ENCODE peak calls at places on chromosomes 1 and 21, in seven cellular contexts. T is OCI-LY7, N is Calu3, G is uterus, R is osteoblast, O is mammary epithelial cell, Z is fibroblast of mammary gland. K is an unnamed sample.

GRCh38 chr21:46168238-46168637 is 12.9 kb upstream of the FTCD start:
- DNase-seq in T (no peak), N (no peak), G (no peak), R (peak), O (no peak), Z (no peak), K (no peak)

GRCh38 chr21:10521091-10521598 is at the start of gene TPTE:
- DNase-seq in T (no peak), N (no peak), G (no peak), R (no peak), O (no peak), Z (no peak), K (no peak)

GRCh38 chr1:186978596-186979556 is 150.1 kb downstream of the PLA2G4A start:
- DNase-seq in T (no peak), N (no peak), G (no peak), R (no peak), O (no peak), Z (no peak), K (no peak)

GRCh38 chr1:31991202-31991601 is 22.5 kb upstream of the KHDRBS1 start:
- DNase-seq in T (no peak), N (no peak), G (no peak), R (no peak), O (no peak), Z (peak), K (no peak)

GRCh38 chr1:234737210-234737761 is 127.3 kb upstream of the IRF2BP2 start:
- DNase-seq in T (no peak), N (no peak), G (no peak), R (no peak), O (no peak), Z (no peak), K (no peak)

GRCh38 chr1:164337885-164338284 is 221.1 kb upstream of the PBX1 start:
- DNase-seq in T (no peak), N (no peak), G (no peak), R (no peak), O (no peak), Z (no peak), K (no peak)

GRCh38 chr1:48876221-48876785 is 99.6 kb upstream of the BEND5 start:
- DNase-seq in T (no peak), N (no peak), G (no peak), R (no peak), O (peak), Z (peak), K (no peak)

GRCh38 chr21:38460171-38460742 is 38.0 kb downstream of the ERG start:
- DNase-seq in T (no peak), N (no peak), G (no peak), R (no peak), O (peak), Z (peak), K (no peak)

GRCh38 chr1:46175243-46175642 is 356 bp downstream of the TSPAN1 start:
- DNase-seq in T (no peak), N (no peak), G (no peak), R (no peak), O (no peak), Z (no peak), K (no peak)

GRCh38 chr1:213531369-213532310 is 456.1 kb upstream of the PROX1 start:
- DNase-seq in T (no peak), N (no peak), G (no peak), R (no peak), O (no peak), Z (no peak), K (no peak)

GRCh38 chr1:77095231-77095630 is 124.0 kb downstream of the PIGK start:
- DNase-seq in T (no peak), N (no peak), G (no peak), R (no peak), O (no peak), Z (no peak), K (no peak)

GRCh38 chr1:1157914-1158710 is 15.6 kb upstream of the TTLL10 start:
- DNase-seq in T (peak), N (peak), G (peak), R (peak), O (peak), Z (peak), K (peak)

GRCh38 chr1:118659646-118660045 is 328.5 kb downstream of the TBX15 start:
- DNase-seq in T (no peak), N (no peak), G (no peak), R (no peak), O (no peak), Z (peak), K (no peak)

DNA sequence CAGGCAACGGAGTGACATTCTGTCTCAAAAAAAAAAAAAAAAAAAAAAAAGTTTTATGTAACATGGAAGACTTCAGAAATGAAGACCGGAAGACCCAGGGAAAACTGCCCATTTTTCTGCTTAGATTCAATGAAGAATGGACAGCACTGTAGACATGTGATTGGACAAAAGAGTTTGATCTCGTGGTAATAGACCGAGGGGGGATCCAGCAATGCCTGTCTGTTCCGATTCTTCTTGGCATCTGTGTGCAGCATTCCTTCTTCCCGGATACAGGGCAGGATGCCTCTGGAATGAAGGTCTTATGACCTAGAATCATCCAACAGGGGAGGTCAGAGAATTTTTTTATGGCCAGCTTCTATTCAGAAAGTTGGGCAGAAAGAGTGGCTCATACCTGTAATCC is 5.6 kb upstream of the LYST start:
- DNase-seq in T (no peak), N (no peak), G (no peak), R (no peak), O (no peak), Z (no peak), K (no peak)
- TF ChIP-seq CTCF in T (no peak), N (no peak), G (no peak), R (no peak), O (no peak), Z (no peak), K (no peak)

DNA sequence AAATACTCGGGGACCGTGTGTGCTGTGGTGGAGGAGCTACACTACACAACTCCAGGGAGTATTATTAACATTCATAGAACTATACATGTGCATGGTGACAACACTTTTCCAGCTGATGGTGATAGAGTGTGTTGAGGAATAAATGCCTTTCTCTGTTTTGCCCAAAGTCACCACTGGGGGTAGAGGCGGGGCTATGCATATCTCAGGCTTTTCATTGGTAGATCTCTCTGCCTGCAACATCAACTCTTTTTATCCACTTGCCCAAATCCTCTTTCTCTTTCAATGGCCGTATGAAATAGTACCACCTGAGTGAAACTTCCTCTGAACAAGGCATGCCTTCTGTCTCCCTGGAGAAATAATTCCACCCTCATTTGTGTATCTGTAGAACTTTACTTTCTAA is 107.0 kb upstream of the C8B start:
- DNase-seq in T (peak), N (no peak), G (no peak), R (no peak), O (no peak), Z (peak), K (no peak)
- TF ChIP-seq CTCF in T (peak), N (no peak), G (no peak), R (no peak), O (no peak), Z (peak), K (no peak)

DNA sequence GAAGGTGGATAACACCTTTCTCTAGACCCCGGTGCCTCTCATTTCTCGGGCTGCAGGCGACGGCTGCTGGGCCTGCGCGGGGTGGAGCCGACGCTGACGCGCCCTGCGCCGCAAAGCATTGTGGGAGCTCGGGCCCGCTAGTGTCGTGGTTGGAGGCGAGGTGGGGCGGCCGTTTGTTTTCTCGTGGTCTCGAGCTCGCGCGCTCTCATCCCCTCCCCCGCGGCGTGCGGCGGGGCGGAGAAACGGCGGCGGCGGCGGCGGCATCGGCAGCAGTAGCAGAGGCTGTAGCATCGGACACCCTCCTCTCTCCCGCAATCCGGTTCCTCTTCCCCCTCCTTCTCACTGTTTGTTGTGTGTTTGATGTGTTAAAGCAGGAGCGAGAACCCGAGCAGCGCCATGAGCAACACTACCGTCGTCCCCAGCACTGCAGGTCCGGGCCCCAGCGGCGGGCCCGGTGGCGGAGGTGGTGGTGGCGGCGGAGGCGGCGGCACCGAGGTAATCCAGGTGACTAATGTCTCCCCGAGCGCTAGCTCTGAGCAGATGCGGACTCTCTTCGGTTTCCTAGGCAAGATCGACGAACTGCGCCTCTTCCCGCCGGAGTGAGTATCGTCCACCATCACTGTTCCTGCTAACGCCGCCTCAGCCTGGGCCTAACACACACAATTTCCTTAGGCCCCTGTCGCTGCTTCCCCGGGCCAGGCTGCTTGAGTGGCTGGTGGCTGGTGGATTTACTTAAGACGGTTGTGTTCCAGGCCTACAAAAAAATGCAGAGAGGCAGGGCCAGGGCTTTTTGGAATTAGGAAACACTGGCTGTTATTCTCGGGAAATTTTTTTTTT is at the start of gene SRSF11:
- DNase-seq in T (peak), N (peak), G (peak), R (peak), O (peak), Z (peak), K (peak)
- TF ChIP-seq CTCF in T (peak), N (no peak), G (peak), R (no peak), O (peak), Z (no peak), K (no peak)

GRCh38 chr1:207713529-207713928 is 38.3 kb upstream of the CD46 start:
- DNase-seq in T (no peak), N (no peak), G (no peak), R (no peak), O (no peak), Z (no peak), K (no peak)

DNA sequence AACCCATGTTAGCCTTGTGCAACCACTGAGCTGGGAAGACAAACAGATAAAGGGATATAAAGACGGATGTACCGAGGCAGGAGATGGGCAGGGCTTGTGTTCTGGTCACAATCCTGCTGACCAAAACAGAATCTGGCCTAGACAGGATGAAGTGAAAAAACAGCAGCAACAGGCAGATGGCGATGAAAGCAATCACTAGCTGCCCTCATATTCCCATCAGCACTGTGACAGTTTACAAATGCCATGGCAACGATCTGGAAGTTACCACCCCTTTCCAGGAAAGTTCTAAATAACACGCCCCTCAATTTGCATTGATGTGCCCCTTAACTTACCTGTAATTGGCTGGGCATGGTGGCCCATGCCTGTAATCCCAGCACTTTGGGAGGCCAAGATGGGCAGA is 40.6 kb upstream of the CD46 start:
- DNase-seq in T (peak), N (peak), G (no peak), R (peak), O (peak), Z (peak), K (no peak)
- TF ChIP-seq CTCF in T (peak), N (no peak), G (no peak), R (no peak), O (no peak), Z (peak), K (no peak)

GRCh38 chr21:29987762-29988161 is 48.0 kb upstream of the GRIK1 start:
- DNase-seq in T (no peak), N (no peak), G (no peak), R (no peak), O (no peak), Z (no peak), K (no peak)
- TF ChIP-seq CTCF in T (no peak), N (no peak), G (no peak), R (no peak), O (no peak), Z (no peak), K (no peak)

GRCh38 chr1:237120683-237121082 is 78.7 kb downstream of the RYR2 start:
- DNase-seq in T (no peak), N (no peak), G (no peak), R (no peak), O (no peak), Z (no peak), K (no peak)

GRCh38 chr1:237126180-237126579 is 84.2 kb downstream of the RYR2 start:
- DNase-seq in T (no peak), N (no peak), G (no peak), R (no peak), O (no peak), Z (no peak), K (no peak)

GRCh38 chr1:237119091-237119490 is 77.1 kb downstream of the RYR2 start:
- DNase-seq in T (no peak), N (no peak), G (no peak), R (no peak), O (no peak), Z (no peak), K (no peak)

GRCh38 chr1:237124856-237125462 is 83.0 kb downstream of the RYR2 start:
- DNase-seq in T (peak), N (no peak), G (no peak), R (no peak), O (no peak), Z (no peak), K (peak)
- TF ChIP-seq CTCF in T (peak), N (no peak), G (no peak), R (no peak), O (peak), Z (peak), K (no peak)

DNA sequence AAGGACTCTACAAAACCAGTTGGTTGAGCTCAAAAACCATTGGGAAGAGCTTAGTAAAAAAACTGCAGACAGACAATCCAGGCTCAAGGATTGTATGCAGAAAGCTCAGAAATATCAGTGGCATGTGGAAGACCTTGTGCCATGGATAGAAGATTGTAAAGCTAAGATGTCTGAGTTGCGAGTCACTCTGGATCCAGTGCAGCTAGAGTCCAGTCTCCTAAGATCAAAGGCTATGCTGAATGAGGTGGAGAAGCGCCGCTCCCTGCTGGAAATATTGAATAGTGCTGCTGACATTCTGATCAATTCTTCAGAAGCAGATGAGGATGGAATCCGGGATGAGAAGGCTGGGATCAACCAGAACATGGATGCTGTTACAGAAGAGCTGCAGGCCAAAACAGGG is 104.0 kb upstream of the BMP8A start:
- DNase-seq in T (no peak), N (peak), G (no peak), R (peak), O (peak), Z (peak), K (no peak)
- TF ChIP-seq CTCF in T (peak), N (peak), G (no peak), R (peak), O (peak), Z (peak), K (no peak)